ENCODE peak calls at places on chromosomes 4 and X, in four cellular contexts. Q, M, H and X are unnamed samples.

GRCh38 chr4:7439699-7440098 is 5.0 kb upstream of the PSAPL1 start:
- DNase-seq in Q (no peak), M (no peak), H (no peak), X (no peak)

GRCh38 chrX:13690836-13691235 is 1.9 kb downstream of the RAB9A start:
- DNase-seq in Q (no peak), M (no peak), H (no peak), X (no peak)

GRCh38 chr4:26692014-26692726 is 108.3 kb downstream of the TBC1D19 start:
- DNase-seq in Q (no peak), M (peak; percentile 39), H (no peak), X (no peak)

GRCh38 chrX:34884693-34885277 is 57.8 kb upstream of the FAM47B start:
- DNase-seq in Q (no peak), M (no peak), H (no peak), X (peak; percentile 24)

GRCh38 chr4:41380758-41381157 is 124.0 kb downstream of the UCHL1 start:
- DNase-seq in Q (no peak), M (no peak), H (no peak), X (no peak)

GRCh38 chr4:173301518-173302201 is 32.5 kb downstream of the HMGB2 start:
- DNase-seq in Q (no peak), M (peak; percentile 20), H (no peak), X (no peak)

GRCh38 chr4:62644372-62644771 is 1444.2 kb downstream of the ADGRL3 start:
- DNase-seq in Q (peak; percentile 15), M (no peak), H (no peak), X (no peak)

GRCh38 chr4:113555868-113556267 is 205.7 kb downstream of the CAMK2D start:
- DNase-seq in Q (no peak), M (no peak), H (peak; percentile 46), X (no peak)

GRCh38 chr4:15550491-15550890 is 80.8 kb downstream of the CC2D2A start:
- DNase-seq in Q (no peak), M (no peak), H (no peak), X (no peak)

GRCh38 chr4:98802673-98803286 is 126.2 kb downstream of the EIF4E start:
- DNase-seq in Q (no peak), M (no peak), H (no peak), X (no peak)

GRCh38 chr4:150243932-150244331 is 165.7 kb downstream of the DCLK2 start:
- DNase-seq in Q (no peak), M (no peak), H (no peak), X (no peak)

GRCh38 chr4:188411805-188412204 is 272.6 kb downstream of the TRIML1 start:
- DNase-seq in Q (no peak), M (no peak), H (no peak), X (no peak)

GRCh38 chr4:173424899-173425805 is 26.2 kb upstream of the SCRG1 start:
- DNase-seq in Q (no peak), M (no peak), H (no peak), X (no peak)

GRCh38 chr4:74418063-74418670 is 26.8 kb upstream of the AREG start:
- DNase-seq in Q (no peak), M (no peak), H (no peak), X (peak; percentile 47)

GRCh38 chr4:30717208-30718020 is 2.8 kb upstream of the PCDH7 start:
- DNase-seq in Q (no peak), M (no peak), H (peak; percentile 51), X (no peak)

DNA sequence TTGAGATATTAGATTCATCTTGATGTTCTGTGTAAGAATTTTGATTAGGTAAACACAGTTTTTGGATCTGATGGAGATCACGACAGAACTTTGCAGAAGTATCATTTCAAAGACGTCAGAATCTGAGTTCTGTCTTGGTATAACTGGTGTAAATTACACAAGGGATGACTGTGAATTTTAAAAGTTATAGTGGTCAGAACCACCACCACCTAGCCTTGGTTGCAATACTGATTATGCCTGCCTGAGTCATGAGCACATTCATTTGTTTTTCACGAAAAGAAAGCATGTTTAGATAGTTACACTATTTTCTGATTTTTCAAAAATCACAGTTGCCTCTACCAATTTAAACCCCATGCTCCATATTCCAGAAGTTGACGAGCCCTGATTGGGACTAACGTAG is 54.8 kb downstream of the ZFX start:
- DNase-seq in Q (no peak), M (no peak), H (no peak), X (no peak)
- H3K9me3 ChIP-seq in Q (no peaks in the 10 kb centered on the region), M (no peaks in the 10 kb centered on the region), H (no peaks in the 10 kb centered on the region), X (no peaks in the 10 kb centered on the region)

DNA sequence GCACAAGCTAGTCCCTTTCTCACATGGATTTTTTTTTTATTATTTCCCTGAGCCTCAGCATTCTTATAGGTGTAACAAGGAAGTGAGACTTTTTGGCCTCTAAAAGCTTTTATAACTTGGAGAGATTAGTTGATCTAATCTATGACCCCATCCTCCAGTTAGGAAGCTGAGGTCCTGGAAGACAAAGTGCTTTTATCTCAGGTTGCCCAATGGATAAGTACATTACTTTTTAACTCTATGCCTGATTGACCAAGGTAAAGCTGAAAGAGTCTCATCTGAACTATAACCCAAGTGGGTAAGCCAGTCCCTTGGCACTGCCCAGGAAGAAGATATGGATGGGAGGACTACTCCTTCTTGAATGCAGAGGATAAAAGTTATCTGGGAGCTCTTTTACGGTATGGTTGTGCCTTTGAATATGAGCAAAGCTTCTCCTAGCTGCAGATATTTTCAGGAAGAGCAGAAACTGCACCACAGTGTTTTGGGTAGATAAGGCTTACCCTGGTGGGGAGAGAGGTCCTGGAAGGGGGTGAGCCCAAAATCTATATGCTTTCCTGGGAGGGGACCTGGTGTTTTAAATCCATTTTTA is 40.2 kb downstream of the VSIG4 start:
- DNase-seq in Q (no peak), M (peak; percentile 40), H (no peak), X (no peak)
- H3K9me3 ChIP-seq in Q (no peaks in the 10 kb centered on the region), M (no peaks in the 10 kb centered on the region), H (no peaks in the 10 kb centered on the region), X (no peaks in the 10 kb centered on the region)

DNA sequence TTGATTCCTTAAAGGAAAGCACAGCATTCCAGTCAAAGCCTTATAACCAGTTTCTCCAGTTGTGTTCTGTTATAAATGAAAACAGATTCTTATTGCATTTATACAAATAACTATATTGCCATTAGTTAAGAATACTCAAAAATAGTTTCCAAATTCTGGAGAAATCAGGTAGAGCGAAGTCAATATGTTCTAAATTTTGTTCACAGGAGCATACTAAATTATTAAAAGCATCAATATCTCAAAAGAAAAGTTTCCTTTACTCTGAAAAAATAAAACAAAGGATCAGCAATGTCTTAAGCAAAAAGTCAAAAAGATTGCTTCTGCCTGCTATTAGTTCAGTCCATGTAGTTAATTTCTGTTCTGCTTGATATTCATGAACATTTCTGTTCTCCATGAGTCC is 39.7 kb downstream of the PGRMC2 start:
- DNase-seq in Q (no peak), M (no peak), H (no peak), X (no peak)
- H3K9me3 ChIP-seq in Q (peaks cover 19% of the 10 kb centered on the region), M (no peaks in the 10 kb centered on the region), H (peaks cover 5% of the 10 kb centered on the region), X (peaks cover 10% of the 10 kb centered on the region)

GRCh38 chr4:68960294-68961163 is 8.9 kb upstream of the UGT2A3 start:
- DNase-seq in Q (no peak), M (no peak), H (no peak), X (no peak)

GRCh38 chr4:68963389-68963788 is 11.8 kb upstream of the UGT2A3 start:
- DNase-seq in Q (no peak), M (no peak), H (no peak), X (no peak)

DNA sequence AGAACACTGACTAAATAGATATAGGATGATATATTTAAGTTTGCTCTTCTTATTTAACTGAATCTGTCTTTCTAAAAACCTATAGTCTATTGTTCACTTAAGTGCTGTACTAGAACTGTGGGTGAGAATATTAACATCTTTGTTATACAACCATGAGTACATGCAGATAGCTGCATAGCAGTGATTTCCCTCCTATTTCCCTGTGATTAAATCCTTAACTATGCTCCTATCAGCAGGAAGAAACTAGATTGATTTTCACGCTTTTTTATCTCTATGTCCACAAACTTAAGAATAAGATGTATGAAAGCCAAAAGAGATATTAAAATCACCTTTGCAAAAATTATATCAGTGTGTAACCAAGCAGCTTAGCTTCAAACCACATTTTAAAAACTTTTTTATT is 11.3 kb upstream of the UGT2A3 start:
- DNase-seq in Q (no peak), M (no peak), H (no peak), X (no peak)
- H3K9me3 ChIP-seq in Q (peaks cover 19% of the 10 kb centered on the region), M (no peaks in the 10 kb centered on the region), H (no peaks in the 10 kb centered on the region), X (no peaks in the 10 kb centered on the region)

DNA sequence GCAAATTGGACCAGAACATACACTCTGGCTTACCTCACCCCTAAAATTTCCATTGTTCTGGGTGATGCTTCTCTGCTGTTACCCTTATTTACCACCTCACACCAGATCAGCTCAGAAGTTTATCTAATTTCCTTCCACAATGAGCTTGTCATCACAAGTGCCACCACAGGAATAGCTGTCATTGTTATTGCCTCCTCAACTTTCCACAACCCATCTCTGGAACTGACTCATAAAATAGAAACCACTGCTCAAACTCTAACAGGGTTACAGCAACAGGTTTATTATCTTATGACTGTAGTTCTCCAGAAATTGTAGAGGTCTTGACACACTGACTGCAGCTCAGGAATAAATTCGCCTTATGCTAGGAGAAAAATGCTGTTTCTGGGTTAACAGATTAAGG is 52.7 kb downstream of the ZNF718 start:
- DNase-seq in Q (no peak), M (no peak), H (no peak), X (no peak)
- H3K9me3 ChIP-seq in Q (peaks cover 92% of the 10 kb centered on the region), M (peaks cover 1% of the 10 kb centered on the region), H (peaks cover 98% of the 10 kb centered on the region), X (peaks cover 14% of the 10 kb centered on the region)

GRCh38 chr4:213971-214370 is 89.7 kb downstream of the ZNF718 start:
- DNase-seq in Q (no peak), M (no peak), H (no peak), X (no peak)
- H3K9me3 ChIP-seq in Q (peaks cover 91% of the 10 kb centered on the region), M (no peaks in the 10 kb centered on the region), H (peaks cover 4% of the 10 kb centered on the region), X (no peaks in the 10 kb centered on the region)

GRCh38 chrX:155954793-155955192 is 42.7 kb upstream of the IL9R start:
- DNase-seq in Q (no peak), M (no peak), H (no peak), X (no peak)

GRCh38 chrX:155956099-155956498 is 41.4 kb upstream of the IL9R start:
- DNase-seq in Q (no peak), M (no peak), H (no peak), X (no peak)

GRCh38 chrX:155956649-155957048 is 40.8 kb upstream of the IL9R start:
- DNase-seq in Q (no peak), M (no peak), H (no peak), X (no peak)

GRCh38 chrX:155951237-155951789 is 46.2 kb upstream of the IL9R start:
- DNase-seq in Q (no peak), M (no peak), H (no peak), X (no peak)

DNA sequence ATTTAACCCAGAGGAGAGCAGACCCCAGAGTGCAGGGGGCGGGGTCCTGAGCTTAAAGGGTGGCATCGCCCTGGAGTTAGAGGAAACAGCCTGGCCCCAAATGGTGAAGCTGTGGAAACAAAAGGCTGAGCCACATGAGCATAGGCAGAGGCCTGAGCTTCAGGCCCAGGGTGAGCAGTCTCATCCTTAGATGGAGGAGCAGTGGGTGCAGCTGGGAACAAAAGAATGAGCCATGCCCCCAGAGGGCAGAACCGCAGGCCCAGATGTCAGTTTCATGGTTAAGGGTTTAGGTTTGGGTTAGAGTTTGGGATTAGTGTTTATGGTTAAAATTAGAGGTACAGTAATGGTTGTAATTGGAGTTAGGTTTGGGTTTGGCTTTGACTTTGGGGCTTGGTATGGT is 44.4 kb upstream of the IL9R start:
- DNase-seq in Q (no peak), M (no peak), H (no peak), X (no peak)
- H3K9me3 ChIP-seq in Q (peaks cover 84% of the 10 kb centered on the region), M (no peaks in the 10 kb centered on the region), H (no peaks in the 10 kb centered on the region), X (no peaks in the 10 kb centered on the region)

DNA sequence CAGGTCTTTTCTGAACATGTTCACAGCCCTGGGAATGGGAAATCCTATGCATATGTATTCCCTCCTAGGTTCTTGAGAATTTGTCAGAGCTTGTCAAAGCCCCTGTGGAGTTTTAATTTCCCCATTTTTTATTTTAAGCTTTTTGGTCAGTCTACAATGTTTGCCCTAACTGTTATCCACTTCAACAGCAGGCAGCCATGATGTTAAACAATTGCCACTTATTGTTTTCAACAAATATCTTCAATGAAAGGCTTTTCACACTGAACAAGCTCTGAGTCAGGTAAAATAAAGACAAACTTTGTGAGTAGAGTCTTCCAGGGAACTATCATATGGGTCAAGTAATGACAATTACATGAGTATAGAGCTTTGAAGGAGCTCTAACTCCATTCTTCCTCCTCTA is 25.0 kb upstream of the ATP1B4 start:
- DNase-seq in Q (no peak), M (no peak), H (no peak), X (no peak)
- H3K9me3 ChIP-seq in Q (peaks cover 8% of the 10 kb centered on the region), M (peaks cover 4% of the 10 kb centered on the region), H (peaks cover 11% of the 10 kb centered on the region), X (no peaks in the 10 kb centered on the region)